ENCODE peak calls at places on chromosomes 13 and 19, in nine cellular contexts. I, A, X, M, V, R, D, C and Z are unnamed samples.
A peak's percentile ranks its signal among the peaks of the same experiment; 100 is the strongest.

GRCh38 chr19:7488736-7489353 is at the start of gene PEX11G:
- DNase-seq in I (peak; percentile 87), A (peak; percentile 89), X (peak; percentile 93), M (peak; percentile 93), V (peak; percentile 94), R (peak; percentile 96), D (peak; percentile 90), C (peak; percentile 81), Z (peak; percentile 95)

GRCh38 chr13:101019126-101019525 is 344.5 kb upstream of the TMTC4 start:
- DNase-seq in I (no peak), A (no peak), X (no peak), M (no peak), V (no peak), R (no peak), D (no peak), C (no peak), Z (no peak)

GRCh38 chr19:1758959-1759903 is 5.9 kb downstream of the ONECUT3 start:
- DNase-seq in I (no peak), A (no peak), X (no peak), M (no peak), V (no peak), R (no peak), D (no peak), C (no peak), Z (no peak)

GRCh38 chr19:3471954-3472655 is 8.2 kb downstream of the SMIM24 start:
- DNase-seq in I (peak; percentile 17), A (peak; percentile 47), X (no peak), M (no peak), V (no peak), R (peak; percentile 42), D (no peak), C (no peak), Z (peak; percentile 30)

GRCh38 chr13:68168448-68168847 is 938.3 kb upstream of the PCDH9 start:
- DNase-seq in I (no peak), A (no peak), X (no peak), M (no peak), V (no peak), R (no peak), D (peak; percentile 55), C (no peak), Z (no peak)

GRCh38 chr13:97266734-97267417 is 44.7 kb downstream of the MBNL2 start:
- DNase-seq in I (no peak), A (no peak), X (no peak), M (no peak), V (no peak), R (no peak), D (peak; percentile 79), C (no peak), Z (no peak)

GRCh38 chr19:40231544-40232424 is 5.3 kb upstream of the CCNP start:
- DNase-seq in I (peak; percentile 15), A (no peak), X (no peak), M (no peak), V (peak; percentile 69), R (no peak), D (peak; percentile 36), C (no peak), Z (no peak)

GRCh38 chr19:46426506-46427162 is 2.1 kb downstream of the PNMA8C start:
- DNase-seq in I (peak; percentile 84), A (peak; percentile 68), X (peak; percentile 91), M (peak; percentile 86), V (peak; percentile 85), R (peak; percentile 55), D (peak; percentile 88), C (no peak), Z (no peak)

GRCh38 chr13:98301721-98302120 is 124.7 kb upstream of the RNF113B start:
- DNase-seq in I (peak; percentile 68), A (no peak), X (no peak), M (no peak), V (no peak), R (no peak), D (peak; percentile 22), C (no peak), Z (no peak)

GRCh38 chr19:17125728-17126677 is 50.4 kb downstream of the MYO9B start:
- DNase-seq in I (peak; percentile 46), A (peak; percentile 84), X (no peak), M (peak; percentile 70), V (no peak), R (peak; percentile 47), D (peak; percentile 51), C (peak; percentile 60), Z (peak; percentile 82)

GRCh38 chr13:90519157-90519556 is 828.3 kb upstream of the MIR17HG start:
- DNase-seq in I (no peak), A (no peak), X (no peak), M (no peak), V (no peak), R (no peak), D (no peak), C (no peak), Z (no peak)

GRCh38 chr19:35843676-35844481 is 8.4 kb downstream of the NPHS1 start:
- DNase-seq in I (no peak), A (peak; percentile 35), X (no peak), M (peak; percentile 32), V (peak; percentile 96), R (peak; percentile 56), D (no peak), C (no peak), Z (no peak)

GRCh38 chr19:35844482-35845214 is 7.7 kb downstream of the NPHS1 start:
- DNase-seq in I (no peak), A (no peak), X (no peak), M (no peak), V (no peak), R (no peak), D (no peak), C (no peak), Z (no peak)

GRCh38 chr19:35845215-35846037 is 6.9 kb downstream of the NPHS1 start:
- DNase-seq in I (no peak), A (no peak), X (no peak), M (no peak), V (peak; percentile 70), R (no peak), D (no peak), C (no peak), Z (no peak)

GRCh38 chr19:35847911-35848310 is 4.4 kb downstream of the NPHS1 start:
- DNase-seq in I (no peak), A (no peak), X (no peak), M (no peak), V (no peak), R (no peak), D (no peak), C (no peak), Z (no peak)

GRCh38 chr19:35846038-35846668 is 6.2 kb downstream of the NPHS1 start:
- DNase-seq in I (no peak), A (no peak), X (no peak), M (no peak), V (peak; percentile 71), R (no peak), D (peak; percentile 5), C (no peak), Z (no peak)
- TF ChIP-seq CTCF in I (no peak), A (no peak), X (no peak), M (no peak), V (peak; percentile 38), R (no peak), D (no peak), C (no peak), Z (no peak)

DNA sequence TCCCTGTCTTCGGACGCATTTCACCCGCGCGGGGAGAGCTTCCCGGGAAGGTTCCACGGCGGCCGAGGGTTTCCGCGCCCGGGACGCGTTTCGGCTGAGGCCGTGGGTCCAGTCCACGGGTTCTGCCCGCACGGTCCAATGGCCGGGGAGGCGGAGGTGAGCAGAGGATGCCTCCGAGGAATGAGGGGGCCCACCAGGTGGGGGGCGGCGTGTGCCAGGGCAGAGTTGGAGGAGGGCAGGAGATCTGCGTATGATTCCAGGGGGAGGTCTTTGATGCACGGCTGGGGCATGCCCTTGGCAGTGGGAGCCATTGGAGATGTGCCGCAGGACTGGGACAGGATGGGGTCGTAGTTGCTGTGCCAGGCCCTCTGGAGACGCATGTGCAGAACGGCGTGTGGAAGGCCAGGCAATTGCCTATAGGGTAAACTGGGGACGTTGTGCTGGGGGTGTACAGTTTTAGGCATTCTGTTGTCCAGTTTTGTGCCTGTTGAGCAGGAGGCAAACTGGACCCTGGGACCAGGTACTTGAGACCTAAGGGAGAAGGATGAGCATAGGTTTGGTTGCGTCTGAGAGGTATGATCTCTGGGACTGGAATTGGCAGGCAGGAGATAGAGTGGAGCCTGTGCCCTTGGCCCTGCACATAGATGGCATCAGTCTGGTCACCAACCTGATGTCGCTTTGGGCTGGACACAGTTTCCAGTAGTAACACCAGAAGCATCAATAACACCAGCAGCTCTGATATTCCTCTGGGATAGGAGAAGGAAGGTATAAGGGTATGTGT is 751 bp downstream of the ZNF584 start:
- DNase-seq in I (no peak), A (peak; percentile 62), X (no peak), M (peak; percentile 42), V (peak; percentile 48), R (no peak), D (peak; percentile 33), C (no peak), Z (no peak)
- TF ChIP-seq CTCF in I (no peak), A (no peak), X (no peak), M (no peak), V (no peak), R (no peak), D (peak; percentile 3), C (no peak), Z (no peak)

GRCh38 chr13:113783966-113784644 is 25.1 kb downstream of the TMEM255B start:
- DNase-seq in I (no peak), A (no peak), X (no peak), M (no peak), V (no peak), R (no peak), D (no peak), C (no peak), Z (no peak)

GRCh38 chr13:113784645-113785024 is 25.6 kb downstream of the TMEM255B start:
- DNase-seq in I (no peak), A (no peak), X (no peak), M (no peak), V (no peak), R (no peak), D (no peak), C (no peak), Z (no peak)

GRCh38 chr13:113783482-113783881 is 24.5 kb downstream of the TMEM255B start:
- DNase-seq in I (no peak), A (no peak), X (no peak), M (no peak), V (no peak), R (no peak), D (no peak), C (no peak), Z (no peak)

GRCh38 chr13:113782472-113782871 is 23.4 kb downstream of the TMEM255B start:
- DNase-seq in I (no peak), A (no peak), X (no peak), M (no peak), V (no peak), R (peak; percentile 11), D (no peak), C (no peak), Z (no peak)

GRCh38 chr13:113781571-113781970 is 22.5 kb downstream of the TMEM255B start:
- DNase-seq in I (no peak), A (no peak), X (no peak), M (no peak), V (no peak), R (no peak), D (no peak), C (no peak), Z (no peak)
- TF ChIP-seq CTCF in I (no peak), A (no peak), X (no peak), M (no peak), V (no peak), R (no peak), D (no peak), C (no peak), Z (no peak)

DNA sequence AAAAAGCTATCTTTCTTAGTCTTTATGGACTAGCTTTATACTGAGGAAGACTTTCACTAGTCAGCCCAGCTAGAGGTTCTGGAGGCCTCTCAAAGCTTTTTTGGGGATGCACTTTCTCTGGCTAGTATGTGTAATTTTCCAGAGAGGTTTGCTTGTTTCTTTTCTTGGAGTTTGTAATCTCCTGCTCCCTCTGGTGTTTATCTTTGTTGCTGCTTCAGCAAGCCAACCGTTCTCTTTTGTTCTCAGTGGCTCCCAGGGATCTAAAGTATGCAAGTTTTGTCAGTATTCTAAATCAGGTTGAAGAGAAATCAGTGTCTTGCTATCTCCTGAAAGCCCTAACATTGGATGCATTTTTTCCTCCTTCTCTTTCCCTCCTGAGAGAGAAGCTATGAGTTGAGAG is 121.1 kb upstream of the MYO16 start:
- DNase-seq in I (peak; percentile 47), A (no peak), X (no peak), M (no peak), V (peak; percentile 40), R (no peak), D (peak; percentile 80), C (no peak), Z (no peak)
- TF ChIP-seq CTCF in I (peak; percentile 52), A (no peak), X (peak; percentile 77), M (peak; percentile 17), V (peak; percentile 75), R (no peak), D (peak; percentile 82), C (no peak), Z (no peak)